ENCODE peak calls at places on chromosome 3, in six cellular contexts. K is heart left ventricle, R is Peyer's patch, J is testis, U is IMR-90, Z is breast epithelium. C is an unnamed sample.

GRCh38 chr3:61454806-61455205 is 106.6 kb upstream of the PTPRG start:
- DNase-seq in K (no peak), U (peak; percentile 21), Z (no peak), J (no peak), R (no peak), C (no peak)

GRCh38 chr3:124275421-124275820 is 283.5 kb upstream of the ROPN1 start:
- DNase-seq in R (no peak), Z (no peak), J (peak; percentile 69), U (no peak), K (no peak), C (no peak)

GRCh38 chr3:127339943-127340861 is 52.4 kb upstream of the PRR20G start:
- DNase-seq in U (no peak), K (no peak), R (no peak), J (no peak), Z (no peak), C (no peak)

GRCh38 chr3:157830865-157831264 is 275.4 kb downstream of the SHOX2 start:
- DNase-seq in Z (no peak), K (no peak), U (no peak), R (no peak), J (no peak), C (no peak)

GRCh38 chr3:65146149-65146548 is 458.3 kb upstream of the ADAMTS9 start:
- DNase-seq in K (no peak), U (no peak), Z (peak; percentile 20), R (no peak), J (no peak), C (no peak)

GRCh38 chr3:185712337-185712736 is 112.5 kb downstream of the IGF2BP2 start:
- DNase-seq in R (no peak), U (peak; percentile 58), Z (no peak), K (no peak), J (no peak), C (no peak)

GRCh38 chr3:74267583-74268184 is 346.8 kb downstream of the CNTN3 start:
- DNase-seq in J (peak; percentile 75), U (peak; percentile 63), R (no peak), K (no peak), Z (no peak), C (peak; percentile 25)

GRCh38 chr3:127423856-127424765 is 136.3 kb upstream of the PRR20G start:
- DNase-seq in U (no peak), J (no peak), Z (no peak), R (no peak), K (peak; percentile 7), C (no peak)

GRCh38 chr3:188287339-188287738 is 133.4 kb downstream of the LPP start:
- DNase-seq in J (no peak), K (no peak), U (no peak), Z (no peak), R (no peak), C (no peak)

GRCh38 chr3:57029924-57030323 is 30.5 kb upstream of the SPATA12 start:
- DNase-seq in R (no peak), K (no peak), J (peak; percentile 49), Z (no peak), U (no peak), C (peak; percentile 10)

GRCh38 chr3:180433172-180433571 is 168.8 kb upstream of the TTC14 start:
- DNase-seq in Z (no peak), K (no peak), U (peak; percentile 81), J (no peak), R (no peak), C (no peak)

GRCh38 chr3:12656193-12656592 is 7.7 kb downstream of the RAF1 start:
- DNase-seq in K (no peak), Z (no peak), U (no peak), J (no peak), R (no peak), C (no peak)

GRCh38 chr3:186815490-186815889 is 9.2 kb upstream of the RFC4 start:
- DNase-seq in R (no peak), U (peak; percentile 68), K (no peak), J (no peak), Z (no peak), C (no peak)

GRCh38 chr3:43006825-43007224 is 27.7 kb downstream of the GASK1A start:
- DNase-seq in R (no peak), Z (no peak), J (no peak), U (no peak), K (no peak), C (no peak)

GRCh38 chr3:117665311-117665710 is 955.7 kb downstream of the TUSC7 start:
- DNase-seq in K (no peak), Z (no peak), R (no peak), J (no peak), U (no peak), C (no peak)

GRCh38 chr3:104286645-104287044 is 1080.1 kb upstream of the ALCAM start:
- DNase-seq in R (no peak), U (no peak), K (no peak), J (no peak), Z (no peak), C (no peak)

GRCh38 chr3:122382888-122383666 is at the start of gene MIX23:
- DNase-seq in U (peak; percentile 75), R (peak; percentile 90), Z (peak; percentile 78), K (peak; percentile 89), J (peak; percentile 93), C (peak; percentile 88)
- TF ChIP-seq POLR2A in U (peak; percentile 85), R (no peak), Z (no peak), K (no peak), J (no peak), C (peak; percentile 50)

DNA sequence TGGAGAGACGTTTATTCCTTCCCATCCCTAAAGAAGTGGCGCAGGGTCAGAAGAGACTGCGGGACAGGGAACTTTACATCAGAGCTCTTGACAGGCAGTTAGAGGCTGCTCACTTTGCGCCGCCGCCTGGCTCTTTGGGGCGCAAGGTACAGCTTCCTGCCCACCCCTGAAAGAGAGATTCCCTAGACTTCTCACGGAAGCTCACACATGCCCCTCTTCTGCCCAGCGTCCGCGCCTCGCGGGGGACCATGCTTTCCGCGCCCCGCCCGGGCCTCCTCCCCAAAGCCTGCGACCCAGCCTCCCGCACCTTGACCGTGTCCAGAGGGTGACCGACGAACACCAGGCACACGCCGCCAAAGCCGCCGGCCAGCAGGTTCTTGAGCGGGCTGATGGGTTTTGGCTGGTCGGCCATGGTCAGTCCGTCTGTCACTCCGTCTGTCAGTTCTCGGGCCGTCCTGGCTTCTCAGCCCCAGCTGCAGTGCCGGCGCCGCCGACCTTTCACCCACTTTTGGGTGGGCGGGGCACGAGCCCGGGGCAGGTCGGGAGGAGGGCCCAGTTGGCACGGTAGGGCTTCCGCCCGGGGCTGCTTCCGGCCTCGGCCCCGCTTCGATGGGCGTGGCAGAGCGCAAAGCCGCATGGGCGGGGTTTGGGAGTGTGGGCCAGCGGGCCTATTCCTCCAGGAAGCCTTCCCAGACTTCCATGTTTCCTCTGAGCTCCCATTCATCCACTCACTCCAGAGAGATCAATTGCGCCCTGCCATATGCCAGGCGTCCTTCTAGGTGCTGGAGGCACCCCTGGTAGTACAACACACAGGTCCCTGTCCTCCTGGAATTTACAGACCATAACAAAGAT is at the start of gene SLC25A20:
- DNase-seq in R (peak; percentile 97), Z (peak; percentile 66), K (peak; percentile 97), J (peak; percentile 91), U (peak; percentile 78), C (peak; percentile 94)
- TF ChIP-seq POLR2A in R (peak; percentile 57), Z (no peak), K (no peak), J (peak; percentile 15), U (no peak), C (peak; percentile 65)

GRCh38 chr3:179148446-179149238 is 485 bp downstream of the PIK3CA start:
- DNase-seq in K (peak; percentile 79), U (peak; percentile 28), Z (no peak), R (peak; percentile 81), J (peak; percentile 41), C (peak; percentile 84)
- TF ChIP-seq POLR2A in K (no peak), U (no peak), Z (no peak), R (peak; percentile 46), J (no peak), C (peak; percentile 35)

DNA sequence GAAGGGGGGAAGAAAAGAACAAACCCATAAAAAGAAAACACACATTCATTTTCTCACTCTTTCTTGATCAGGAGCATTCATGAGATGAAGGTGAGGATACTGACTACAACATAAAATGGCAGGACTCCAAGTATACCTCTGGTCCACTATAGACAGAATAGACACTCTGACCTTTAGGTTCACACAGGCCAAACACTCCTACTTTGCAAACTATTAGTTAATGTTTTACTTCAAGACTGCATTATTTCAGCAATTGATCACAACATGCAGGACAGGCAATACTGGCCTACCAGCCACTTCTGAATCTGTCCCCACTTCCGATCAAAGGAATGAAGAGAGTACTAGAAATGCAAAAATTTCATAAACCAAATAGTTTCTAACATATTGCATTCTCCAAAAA is 47.0 kb downstream of the LRRFIP2 start:
- DNase-seq in J (no peak), K (no peak), R (no peak), U (no peak), Z (no peak), C (no peak)
- TF ChIP-seq POLR2A in J (no peak), K (no peak), R (no peak), U (no peak), Z (no peak), C (no peak)

DNA sequence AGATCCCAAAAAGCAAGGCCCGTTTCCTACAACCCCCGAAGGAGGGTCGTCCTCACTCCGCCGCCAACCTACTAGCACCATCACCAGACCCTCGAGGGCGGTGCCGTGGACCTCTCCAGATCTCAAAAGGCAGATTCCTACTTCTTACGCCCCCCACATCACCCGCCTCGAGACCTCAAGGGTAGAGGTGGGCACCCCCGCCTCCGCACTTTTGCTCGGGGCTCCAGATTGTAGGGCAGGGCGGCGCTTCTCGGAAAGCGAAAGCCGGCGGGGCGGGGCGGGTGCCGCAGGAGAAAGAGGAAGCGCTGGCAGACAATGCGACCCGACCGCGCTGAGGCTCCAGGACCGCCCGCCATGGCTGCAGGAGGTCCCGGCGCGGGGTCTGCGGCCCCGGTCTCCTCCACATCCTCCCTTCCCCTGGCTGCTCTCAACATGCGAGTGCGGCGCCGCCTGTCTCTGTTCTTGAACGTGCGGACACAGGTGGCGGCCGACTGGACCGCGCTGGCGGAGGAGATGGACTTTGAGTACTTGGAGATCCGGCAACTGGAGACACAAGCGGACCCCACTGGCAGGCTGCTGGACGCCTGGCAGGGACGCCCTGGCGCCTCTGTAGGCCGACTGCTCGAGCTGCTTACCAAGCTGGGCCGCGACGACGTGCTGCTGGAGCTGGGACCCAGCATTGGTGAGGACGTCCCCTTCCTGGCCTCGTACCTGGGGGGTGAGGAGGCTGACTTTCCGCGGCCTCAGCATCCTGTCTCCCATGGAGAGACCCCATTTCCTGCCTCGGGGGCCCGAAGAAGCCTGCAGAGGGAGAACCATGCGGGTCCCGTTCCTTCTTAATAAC is at the start of gene MYD88:
- DNase-seq in K (peak; percentile 94), J (peak; percentile 84), U (peak; percentile 51), Z (peak; percentile 62), R (peak; percentile 92), C (peak; percentile 82)
- TF ChIP-seq POLR2A in K (no peak), J (no peak), U (no peak), Z (no peak), R (peak; percentile 79), C (peak; percentile 75)

C was measured in erythroblast.